ENCODE peak calls at places on chromosomes 5 and 9, in six cellular contexts. E is GM23338, X is HL-60, S is A549, B is HCT116, U is HepG2. M is an unnamed sample.

GRCh38 chr5:99019812-99020697 is 91.2 kb upstream of the CHD1 start:
- DNase-seq in E (no peak), X (peak), S (no peak), B (peak), U (peak), M (peak)

GRCh38 chr5:157295247-157295646 is 29.3 kb downstream of the CYFIP2 start:
- DNase-seq in E (no peak), X (no peak), S (no peak), B (no peak), U (no peak), M (no peak)

GRCh38 chr9:134695144-134695543 is 53.5 kb downstream of the COL5A1 start:
- DNase-seq in E (no peak), X (no peak), S (no peak), B (no peak), U (no peak), M (no peak)

GRCh38 chr5:16464664-16465543 is 696 bp downstream of the ZNF622 start:
- DNase-seq in E (peak), X (no peak), S (no peak), B (no peak), U (no peak), M (no peak)

GRCh38 chr9:88173378-88173999 is 35.2 kb upstream of the SPATA31C2 start:
- DNase-seq in E (peak), X (peak), S (peak), B (peak), U (peak), M (peak)

GRCh38 chr9:114761515-114761914 is 44.3 kb downstream of the TNFSF15 start:
- DNase-seq in E (no peak), X (no peak), S (no peak), B (no peak), U (no peak), M (no peak)

GRCh38 chr5:124504081-124504916 is 242.1 kb downstream of the ZNF608 start:
- DNase-seq in E (no peak), X (no peak), S (no peak), B (no peak), U (no peak), M (no peak)

GRCh38 chr9:97627624-97628023 is 5.5 kb downstream of the TSTD2 start:
- DNase-seq in E (no peak), X (no peak), S (no peak), B (no peak), U (no peak), M (no peak)

GRCh38 chr5:72163349-72163983 is 56.2 kb downstream of the MAP1B start:
- DNase-seq in E (no peak), X (no peak), S (no peak), B (no peak), U (no peak), M (no peak)

GRCh38 chr5:113038714-113039113 is 62.1 kb downstream of the DCP2 start:
- DNase-seq in E (peak), X (no peak), S (no peak), B (peak), U (no peak), M (no peak)

GRCh38 chr5:39270172-39270848 is 50.9 kb upstream of the FYB1 start:
- DNase-seq in E (no peak), X (no peak), S (no peak), B (no peak), U (no peak), M (no peak)

GRCh38 chr5:35761541-35761940 is 95.2 kb upstream of the IL7R start:
- DNase-seq in E (no peak), X (no peak), S (no peak), B (no peak), U (no peak), M (no peak)

GRCh38 chr9:127223810-127224177 is 40.8 kb upstream of the GARNL3 start:
- DNase-seq in E (no peak), X (no peak), S (no peak), B (no peak), U (no peak), M (no peak)

GRCh38 chr5:38777111-38777510 is 68.7 kb upstream of the OSMR start:
- DNase-seq in E (no peak), X (no peak), S (no peak), B (no peak), U (no peak), M (no peak)

GRCh38 chr5:17216176-17216973 is 1.1 kb upstream of the BASP1 start:
- DNase-seq in E (peak), X (peak), S (peak), B (peak), U (peak), M (peak)

GRCh38 chr9:22030101-22030598 is 21.0 kb upstream of the CDKN2B start:
- DNase-seq in E (no peak), X (no peak), S (no peak), B (no peak), U (peak), M (no peak)

GRCh38 chr5:179806250-179807045 is at the start of gene MGAT4B:
- DNase-seq in E (peak), X (no peak), S (no peak), B (no peak), U (no peak), M (no peak)

DNA sequence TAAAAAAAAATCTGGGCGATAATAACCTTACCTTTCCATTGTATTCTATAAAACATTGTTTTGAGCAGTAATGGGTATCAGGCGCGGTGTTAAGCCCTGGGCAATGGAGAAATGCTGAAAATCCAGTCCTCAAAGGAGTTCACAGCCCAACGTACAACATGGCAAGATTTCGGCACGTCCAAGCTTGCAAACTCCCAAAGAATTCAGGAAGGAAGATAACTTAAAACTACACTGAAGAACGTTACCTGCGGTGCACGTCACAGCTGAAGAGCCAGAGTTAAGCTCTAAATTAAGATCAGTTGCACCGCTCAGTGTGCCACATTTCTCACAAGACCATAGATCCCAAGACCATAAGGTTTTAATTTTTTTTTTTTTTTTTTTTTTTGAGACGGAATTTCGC is 942 bp downstream of the ALDH7A1 start:
- DNase-seq in E (peak), X (no peak), S (no peak), B (no peak), U (no peak), M (peak)
- H3K4me3 ChIP-seq in E (peak), X (no peak), S (peak), B (peak), U (peak), M (peak)

GRCh38 chr5:144139586-144139985 is 30.9 kb downstream of the YIPF5 start:
- DNase-seq in E (no peak), X (no peak), S (no peak), B (no peak), U (no peak), M (no peak)

GRCh38 chr5:144135113-144135762 is 35.2 kb downstream of the YIPF5 start:
- DNase-seq in E (no peak), X (peak), S (no peak), B (no peak), U (no peak), M (no peak)

GRCh38 chr5:144133050-144133633 is 37.3 kb downstream of the YIPF5 start:
- DNase-seq in E (no peak), X (no peak), S (no peak), B (no peak), U (no peak), M (no peak)

GRCh38 chr5:144131256-144131655 is 39.2 kb downstream of the YIPF5 start:
- DNase-seq in E (no peak), X (peak), S (no peak), B (no peak), U (no peak), M (no peak)

DNA sequence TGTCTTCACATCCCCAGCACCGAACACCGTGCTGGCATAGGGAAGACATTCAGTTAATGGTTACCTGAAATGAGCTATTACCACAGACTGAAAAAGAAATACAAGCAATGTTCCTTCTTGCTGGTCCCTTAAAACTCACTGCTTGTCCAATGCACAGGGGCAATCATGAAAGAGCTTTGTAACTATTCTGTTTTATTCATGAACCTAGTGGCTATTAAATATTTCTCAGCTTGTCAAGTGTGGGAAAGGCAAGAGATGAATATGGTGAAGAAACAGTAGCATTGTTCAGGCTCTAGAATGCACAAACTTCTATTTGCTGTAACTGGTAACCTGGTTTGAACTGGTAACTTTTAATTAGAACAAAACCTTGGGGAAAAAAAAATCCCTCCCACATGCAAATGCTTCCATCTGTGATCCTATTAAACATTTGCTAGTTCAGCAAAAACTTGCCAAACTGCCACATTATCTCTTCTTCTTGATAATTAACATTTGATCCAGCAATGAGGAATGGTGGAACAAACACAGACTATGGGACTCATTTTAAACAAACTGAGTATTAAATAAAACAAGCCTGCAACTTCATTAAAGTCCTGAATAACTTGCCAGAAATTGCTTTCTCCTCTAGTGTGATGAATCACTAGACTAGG is 36.2 kb downstream of the YIPF5 start:
- DNase-seq in E (no peak), X (no peak), S (no peak), B (no peak), U (no peak), M (no peak)
- TF ChIP-seq REST in E (no peak), X (no peak), S (no peak), B (no peak), U (no peak), M (no peak)

DNA sequence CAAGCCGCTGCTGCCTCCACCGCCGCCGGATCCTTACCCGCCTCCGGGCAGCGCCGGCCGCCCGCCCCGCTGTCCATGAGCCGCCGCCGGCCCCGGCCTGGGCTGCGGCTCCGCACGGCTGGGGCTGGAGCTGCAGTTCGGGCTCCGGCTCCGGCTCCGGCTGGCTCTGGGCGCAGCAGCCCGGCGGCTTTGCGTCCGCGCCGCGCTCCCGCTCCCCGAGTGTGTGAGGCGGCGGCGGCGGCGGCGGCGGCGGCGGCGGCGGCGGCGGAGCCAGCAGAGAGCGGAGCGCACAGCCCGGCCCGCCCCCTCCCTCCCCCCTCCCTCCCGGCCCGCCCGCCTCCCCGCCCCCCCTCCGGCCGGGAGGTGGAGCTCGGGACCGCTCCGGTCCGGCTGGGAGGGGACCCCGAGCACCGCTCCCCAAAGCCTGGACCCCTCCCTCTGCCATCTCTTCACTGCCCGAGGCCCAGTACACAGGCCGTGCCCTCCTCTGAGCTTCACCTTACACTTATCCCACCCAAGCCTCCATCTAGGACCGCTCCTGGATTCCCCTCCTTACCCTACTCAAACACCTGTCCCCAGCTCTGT is at the start of gene PCDH1:
- DNase-seq in E (peak), X (no peak), S (no peak), B (no peak), U (no peak), M (no peak)
- H3K4me3 ChIP-seq in E (peak), X (no peak), S (peak), B (peak), U (peak), M (peak)

GRCh38 chr9:94156549-94157407 is 72.5 kb downstream of the PTPDC1 start:
- DNase-seq in E (no peak), X (no peak), S (peak), B (no peak), U (peak), M (no peak)
- TF ChIP-seq REST in E (no peak), X (no peak), S (no peak), B (no peak), U (no peak), M (no peak)

GRCh38 chr9:562330-562729 is 279.2 kb upstream of the DMRT1 start:
- DNase-seq in E (no peak), X (no peak), S (no peak), B (no peak), U (no peak), M (no peak)
- H3K4me3 ChIP-seq in E (no peak), X (no peak), S (no peak), B (no peak), U (no peak), M (no peak)

GRCh38 chr9:108844391-108844790 is 11.4 kb downstream of the ACTL7B start:
- DNase-seq in E (no peak), X (no peak), S (no peak), B (no peak), U (no peak), M (no peak)

GRCh38 chr9:108850293-108850897 is 5.4 kb downstream of the ACTL7B start:
- DNase-seq in E (peak), X (no peak), S (no peak), B (peak), U (peak), M (no peak)

GRCh38 chr9:108842610-108843295 is 13.0 kb downstream of the ACTL7B start:
- DNase-seq in E (peak), X (no peak), S (no peak), B (no peak), U (no peak), M (no peak)

DNA sequence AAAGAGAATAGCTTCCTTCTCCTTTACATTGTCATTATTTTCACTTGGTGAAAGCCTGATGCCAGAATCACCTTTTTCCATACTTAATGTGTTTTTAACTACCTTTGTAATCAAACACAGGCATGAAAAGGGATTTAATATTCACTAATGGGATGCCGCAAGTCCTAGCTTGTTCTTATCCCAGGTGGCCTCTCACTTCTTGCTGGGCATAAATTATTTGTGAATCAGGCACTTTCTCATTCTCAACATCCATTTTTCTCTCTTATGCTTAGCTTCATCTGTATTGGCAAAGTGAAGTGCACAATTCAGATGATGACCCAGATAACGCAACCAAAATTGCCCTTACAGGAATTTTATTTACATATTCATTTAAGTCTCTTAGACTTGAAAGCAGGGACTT is 10.9 kb downstream of the ACTL7B start:
- DNase-seq in E (no peak), X (no peak), S (no peak), B (no peak), U (no peak), M (no peak)
- TF ChIP-seq REST in E (no peak), X (no peak), S (no peak), B (no peak), U (no peak), M (no peak)

DNA sequence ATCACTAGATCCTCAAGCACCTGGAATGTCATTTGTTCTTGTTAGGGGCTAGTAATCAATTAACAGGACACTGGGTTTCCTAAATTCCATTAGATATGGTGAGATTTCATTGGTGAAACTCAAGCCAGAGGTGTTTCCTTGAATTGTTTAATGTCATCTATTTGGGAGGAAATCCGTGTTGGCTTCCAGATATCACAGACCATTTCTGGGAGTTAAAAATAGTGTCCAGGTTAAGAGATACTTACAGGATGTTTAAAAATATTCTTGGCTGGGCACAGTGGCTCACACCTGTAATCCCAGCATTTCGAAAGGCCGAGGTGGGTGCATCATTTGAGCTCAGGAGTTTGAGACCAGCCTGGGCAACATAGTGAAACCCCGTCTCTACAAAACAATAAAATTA is 688.3 kb upstream of the WWC1 start:
- DNase-seq in E (no peak), X (no peak), S (no peak), B (no peak), U (no peak), M (no peak)
- H3K4me3 ChIP-seq in E (no peak), X (no peak), S (no peak), B (no peak), U (no peak), M (no peak)

GRCh38 chr5:54495027-54495426 is 22.5 kb upstream of the SNX18 start:
- DNase-seq in E (no peak), X (no peak), S (no peak), B (no peak), U (no peak), M (no peak)
- TF ChIP-seq REST in E (no peak), X (no peak), S (no peak), B (no peak), U (no peak), M (no peak)

GRCh38 chr9:116157436-116158138 is 4.0 kb downstream of the PAPPA start:
- DNase-seq in E (peak), X (no peak), S (peak), B (no peak), U (no peak), M (no peak)
- H3K4me3 ChIP-seq in E (peak), X (no peak), S (peak), B (no peak), U (no peak), M (no peak)

GRCh38 chr5:76816110-76816831 is 2.6 kb upstream of the F2RL1 start:
- DNase-seq in E (no peak), X (no peak), S (no peak), B (no peak), U (no peak), M (no peak)

GRCh38 chr5:76820491-76820890 is 1.7 kb downstream of the F2RL1 start:
- DNase-seq in E (no peak), X (no peak), S (peak), B (no peak), U (peak), M (no peak)

GRCh38 chr5:76819851-76820280 is 1.0 kb downstream of the F2RL1 start:
- DNase-seq in E (peak), X (no peak), S (peak), B (no peak), U (no peak), M (no peak)

GRCh38 chr5:76813982-76814562 is 4.8 kb upstream of the F2RL1 start:
- DNase-seq in E (no peak), X (no peak), S (peak), B (peak), U (peak), M (no peak)

GRCh38 chr5:76818844-76819831 is at the start of gene F2RL1:
- DNase-seq in E (peak), X (no peak), S (peak), B (peak), U (peak), M (no peak)
- TF ChIP-seq REST in E (no peak), X (no peak), S (peak), B (no peak), U (no peak), M (no peak)

M was measured in Panc1.